ENCODE peak calls at places on chromosomes 6 and 20, in four cellular contexts. S is amniotic stem cell, E is hippocampal formation, L is LoVo. P is an unnamed sample.

GRCh38 chr20:24987244-24987643 is 5.3 kb downstream of the APMAP start:
- DNase-seq in L (no peak), E (no peak), S (no peak), P (no peak)

GRCh38 chr6:130426078-130426726 is 60.4 kb downstream of the TMEM200A start:
- DNase-seq in S (no peak), L (no peak), E (no peak), P (no peak)

GRCh38 chr6:109595998-109596397 is 95.0 kb downstream of the AK9 start:
- DNase-seq in L (peak; percentile 9), E (no peak), S (peak; percentile 2), P (peak; percentile 36)

GRCh38 chr20:45518282-45518681 is 2.9 kb upstream of the SPINT3 start:
- DNase-seq in S (no peak), L (peak; percentile 4), E (no peak), P (no peak)

GRCh38 chr6:53335224-53335994 is 13.3 kb downstream of the ELOVL5 start:
- DNase-seq in E (no peak), S (no peak), L (no peak), P (no peak)

GRCh38 chr6:132964101-132964867 is 149.9 kb downstream of the RPS12 start:
- DNase-seq in L (no peak), E (no peak), S (peak; percentile 11), P (no peak)

GRCh38 chr6:137202078-137202477 is 17.1 kb downstream of the IFNGR1 start:
- DNase-seq in S (no peak), E (peak; percentile 48), L (no peak), P (peak; percentile 18)

GRCh38 chr6:56869346-56869745 is 85.6 kb upstream of the BEND6 start:
- DNase-seq in L (no peak), S (no peak), E (no peak), P (no peak)

GRCh38 chr6:166561766-166562165 is 24.7 kb downstream of the RAMACL start:
- DNase-seq in E (no peak), L (no peak), S (no peak), P (no peak)

GRCh38 chr20:23326774-23327173 is 23.8 kb upstream of the NXT1 start:
- DNase-seq in S (no peak), L (no peak), E (no peak), P (no peak)

GRCh38 chr6:32081168-32081624 is 27.9 kb downstream of the TNXB start:
- DNase-seq in L (no peak), E (no peak), S (peak; percentile 12), P (peak; percentile 85)

GRCh38 chr20:14589383-14589782 is 252.0 kb upstream of the FLRT3 start:
- DNase-seq in L (no peak), S (no peak), E (no peak), P (no peak)

GRCh38 chr6:140061422-140062041 is 687.1 kb upstream of the CITED2 start:
- DNase-seq in S (no peak), L (no peak), E (no peak), P (peak; percentile 65)

GRCh38 chr6:80134065-80134464 is 27.6 kb downstream of the BCKDHB start:
- DNase-seq in E (no peak), L (no peak), S (no peak), P (no peak)

GRCh38 chr20:56511926-56512325 is 12.6 kb upstream of the FAM209A start:
- DNase-seq in S (no peak), L (no peak), E (no peak), P (no peak)

GRCh38 chr6:28758046-28758817 is 165.6 kb downstream of the TRIM27 start:
- DNase-seq in S (peak; percentile 32), E (no peak), L (peak; percentile 65), P (peak; percentile 54)

GRCh38 chr6:912871-913663 is 220.1 kb upstream of the EXOC2 start:
- DNase-seq in L (peak; percentile 9), E (no peak), S (peak; percentile 27), P (peak; percentile 64)

GRCh38 chr20:50223321-50223995 is 32.8 kb downstream of the CEBPB start:
- DNase-seq in E (no peak), S (no peak), L (no peak), P (no peak)

GRCh38 chr6:129646617-129647016 is 63.4 kb downstream of the ARHGAP18 start:
- DNase-seq in L (no peak), E (no peak), S (no peak), P (peak; percentile 52)

GRCh38 chr6:90044833-90045337 is 150.6 kb downstream of the GJA10 start:
- DNase-seq in S (no peak), E (peak; percentile 24), L (no peak), P (no peak)

GRCh38 chr20:45373353-45374100 is 4.6 kb downstream of the TP53TG5 start:
- DNase-seq in S (peak; percentile 40), E (peak; percentile 64), L (peak; percentile 87), P (peak; percentile 72)

GRCh38 chr20:39253051-39253682 is 291.0 kb downstream of the DHX35 start:
- DNase-seq in L (no peak), E (no peak), S (no peak), P (no peak)

GRCh38 chr20:13170771-13171170 is 50.3 kb upstream of the ISM1 start:
- DNase-seq in E (no peak), S (no peak), L (no peak), P (no peak)

GRCh38 chr20:17622851-17623508 is 53.1 kb downstream of the DSTN start:
- DNase-seq in E (no peak), S (no peak), L (no peak), P (no peak)

GRCh38 chr20:40218296-40218955 is 470.6 kb downstream of the MAFB start:
- DNase-seq in E (peak; percentile 52), S (no peak), L (no peak), P (no peak)

GRCh38 chr6:116536216-116536621 is 9.3 kb downstream of the TRAPPC3L start:
- DNase-seq in L (peak; percentile 74), E (peak; percentile 52), S (peak; percentile 78), P (peak; percentile 56)

GRCh38 chr20:43456809-43457639 is 672 bp upstream of the SRSF6 start:
- DNase-seq in S (peak; percentile 90), L (peak; percentile 91), E (peak; percentile 97), P (peak; percentile 89)